ENCODE peak calls at places on chromosomes 3 and 15, in five cellular contexts. One of them, this sample, is unnamed.

GRCh38 chr3:111032677-111033076 is 38.9 kb upstream of the NECTIN3 start:
- DNase-seq in foreskin keratinocyte: no peak
- DNase-seq in body of pancreas: no peak
- DNase-seq in A549: no peak
- DNase-seq in esophagus squamous epithelium: no peak
- DNase-seq in this sample: no peak

GRCh38 chr3:105731686-105732085 is 137.1 kb downstream of the CBLB start:
- DNase-seq in foreskin keratinocyte: no peak
- DNase-seq in body of pancreas: no peak
- DNase-seq in A549: no peak
- DNase-seq in esophagus squamous epithelium: no peak
- DNase-seq in this sample: no peak

GRCh38 chr3:56862352-56863062 is 60.8 kb upstream of the ARHGEF3 start:
- DNase-seq in foreskin keratinocyte: peak; percentile 53
- DNase-seq in body of pancreas: no peak
- DNase-seq in A549: no peak
- DNase-seq in esophagus squamous epithelium: no peak
- DNase-seq in this sample: no peak

GRCh38 chr3:189974372-189974771 is 146.3 kb downstream of the P3H2 start:
- DNase-seq in foreskin keratinocyte: no peak
- DNase-seq in body of pancreas: no peak
- DNase-seq in A549: no peak
- DNase-seq in esophagus squamous epithelium: no peak
- DNase-seq in this sample: no peak

GRCh38 chr15:42037650-42038049 is 16.8 kb upstream of the PLA2G4E start:
- DNase-seq in foreskin keratinocyte: peak; percentile 62
- DNase-seq in body of pancreas: peak; percentile 72
- DNase-seq in A549: no peak
- DNase-seq in esophagus squamous epithelium: no peak
- DNase-seq in this sample: no peak

GRCh38 chr3:9786825-9787654 is 5.2 kb downstream of the TADA3 start:
- DNase-seq in foreskin keratinocyte: no peak
- DNase-seq in body of pancreas: no peak
- DNase-seq in A549: no peak
- DNase-seq in esophagus squamous epithelium: no peak
- DNase-seq in this sample: no peak

GRCh38 chr15:78341057-78341763 is 1.1 kb downstream of the CRABP1 start:
- DNase-seq in foreskin keratinocyte: peak; percentile 27
- DNase-seq in body of pancreas: no peak
- DNase-seq in A549: no peak
- DNase-seq in esophagus squamous epithelium: no peak
- DNase-seq in this sample: no peak

GRCh38 chr15:47184405-47185221 is 532.7 kb upstream of the SEMA6D start:
- DNase-seq in foreskin keratinocyte: peak; percentile 34
- DNase-seq in body of pancreas: no peak
- DNase-seq in A549: no peak
- DNase-seq in esophagus squamous epithelium: no peak
- DNase-seq in this sample: peak; percentile 33

GRCh38 chr3:63863150-63864007 is at the start of the genes ATXN7 and THOC7:
- DNase-seq in foreskin keratinocyte: peak; percentile 20
- DNase-seq in body of pancreas: peak; percentile 70
- DNase-seq in A549: peak; percentile 25
- DNase-seq in esophagus squamous epithelium: no peak
- DNase-seq in this sample: peak; percentile 82

GRCh38 chr3:191380001-191380400 is 49.7 kb upstream of the UTS2B start:
- DNase-seq in foreskin keratinocyte: no peak
- DNase-seq in body of pancreas: no peak
- DNase-seq in A549: no peak
- DNase-seq in esophagus squamous epithelium: no peak
- DNase-seq in this sample: no peak

GRCh38 chr3:105365536-105366301 is 990 bp upstream of the ALCAM start:
- DNase-seq in foreskin keratinocyte: peak; percentile 84
- DNase-seq in body of pancreas: peak; percentile 47
- DNase-seq in A549: peak; percentile 50
- DNase-seq in esophagus squamous epithelium: no peak
- DNase-seq in this sample: peak; percentile 15

GRCh38 chr3:95048564-95048963 is 985.7 kb downstream of the NSUN3 start:
- DNase-seq in foreskin keratinocyte: peak; percentile 6
- DNase-seq in body of pancreas: no peak
- DNase-seq in A549: no peak
- DNase-seq in esophagus squamous epithelium: no peak
- DNase-seq in this sample: no peak

GRCh38 chr15:101039461-101039860 is 120.3 kb downstream of the LRRK1 start:
- DNase-seq in foreskin keratinocyte: no peak
- DNase-seq in body of pancreas: no peak
- DNase-seq in A549: no peak
- DNase-seq in esophagus squamous epithelium: no peak
- DNase-seq in this sample: no peak

GRCh38 chr3:130857336-130858026 is 36.4 kb upstream of the ATP2C1 start:
- DNase-seq in foreskin keratinocyte: peak; percentile 53
- DNase-seq in body of pancreas: no peak
- DNase-seq in A549: no peak
- DNase-seq in esophagus squamous epithelium: no peak
- DNase-seq in this sample: no peak

GRCh38 chr3:15097889-15098288 is 1.1 kb downstream of the RBSN start:
- DNase-seq in foreskin keratinocyte: no peak
- DNase-seq in body of pancreas: no peak
- DNase-seq in A549: no peak
- DNase-seq in esophagus squamous epithelium: no peak
- DNase-seq in this sample: no peak

GRCh38 chr3:15102833-15103232 is 3.9 kb upstream of the RBSN start:
- DNase-seq in foreskin keratinocyte: peak; percentile 49
- DNase-seq in body of pancreas: no peak
- DNase-seq in A549: no peak
- DNase-seq in esophagus squamous epithelium: no peak
- DNase-seq in this sample: no peak

GRCh38 chr3:15098503-15099363 is at the start of gene RBSN:
- DNase-seq in foreskin keratinocyte: peak; percentile 88
- DNase-seq in body of pancreas: peak; percentile 94
- DNase-seq in A549: peak; percentile 83
- DNase-seq in esophagus squamous epithelium: peak; percentile 80
- DNase-seq in this sample: peak; percentile 90

GRCh38 chr3:15099364-15100098 is 583 bp upstream of the RBSN start:
- DNase-seq in foreskin keratinocyte: no peak
- DNase-seq in body of pancreas: peak; percentile 13
- DNase-seq in A549: no peak
- DNase-seq in esophagus squamous epithelium: no peak
- DNase-seq in this sample: no peak

DNA sequence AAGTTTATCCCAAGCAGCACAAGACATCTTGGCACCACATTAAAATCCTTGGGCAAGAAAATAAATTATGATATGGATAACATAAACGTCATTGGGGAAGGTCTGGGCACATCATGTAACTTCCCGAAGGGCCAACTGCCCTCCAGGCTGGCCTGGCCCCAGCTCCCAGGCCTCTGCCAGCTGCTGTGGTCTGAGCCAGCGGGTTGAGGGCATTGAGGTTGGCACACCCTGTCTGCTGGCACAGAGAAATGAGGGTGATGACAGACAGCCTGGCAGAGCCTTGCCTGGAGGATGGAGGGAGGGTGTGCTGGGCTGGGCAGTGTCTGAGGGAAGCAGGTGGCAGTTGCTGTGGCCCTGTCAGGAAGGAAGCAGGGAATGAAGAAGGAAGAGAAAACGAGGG is 3.3 kb upstream of the RBSN start:
- DNase-seq in foreskin keratinocyte: no peak
- DNase-seq in body of pancreas: peak; percentile 86
- DNase-seq in A549: no peak
- DNase-seq in esophagus squamous epithelium: no peak
- DNase-seq in this sample: peak; percentile 28
- H3K27ac ChIP-seq in foreskin keratinocyte: no peak overlapping the region
- H3K27ac ChIP-seq in body of pancreas: no peak overlapping the region
- H3K27ac ChIP-seq in A549: no peak overlapping the region
- H3K27ac ChIP-seq in esophagus squamous epithelium: peak overlapping the region; percentile 32
- H3K27ac ChIP-seq in this sample: no peak overlapping the region

DNA sequence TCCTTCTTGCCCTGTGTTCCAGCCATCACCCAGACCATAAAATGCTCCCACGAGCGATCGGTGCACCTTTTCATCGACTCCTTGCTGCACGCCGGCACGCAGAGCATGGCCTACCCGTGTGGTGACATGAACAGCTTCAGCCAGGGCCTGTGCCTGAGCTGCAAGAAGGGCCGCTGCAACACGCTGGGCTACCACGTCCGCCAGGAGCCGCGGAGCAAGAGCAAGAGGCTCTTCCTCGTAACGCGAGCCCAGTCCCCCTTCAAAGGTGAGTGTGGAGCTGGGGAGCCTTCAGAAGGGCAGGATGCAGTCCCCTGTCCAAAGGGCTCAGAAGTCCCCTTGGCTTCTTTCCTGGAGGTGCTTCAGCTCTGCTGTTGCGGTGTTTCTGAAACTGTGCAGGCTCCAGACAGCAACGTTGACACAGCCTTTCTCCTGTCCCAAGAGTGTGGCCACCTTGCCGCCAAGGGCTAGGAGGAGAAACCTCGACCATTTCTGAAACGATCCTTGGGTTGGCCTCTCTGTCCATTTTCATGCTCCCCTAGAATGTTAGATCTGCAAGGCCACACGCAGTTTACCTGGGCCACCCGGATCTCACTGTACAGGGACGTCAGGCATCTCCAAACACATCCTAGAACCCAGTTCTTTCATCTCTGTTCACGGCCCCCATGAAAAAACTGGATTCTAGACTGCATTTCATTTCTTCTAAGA is 116.7 kb downstream of the LIPC start:
- DNase-seq in foreskin keratinocyte: no peak
- DNase-seq in body of pancreas: no peak
- DNase-seq in A549: no peak
- DNase-seq in esophagus squamous epithelium: no peak
- DNase-seq in this sample: no peak
- H3K27ac ChIP-seq in foreskin keratinocyte: no peak overlapping the region
- H3K27ac ChIP-seq in body of pancreas: no peak overlapping the region
- H3K27ac ChIP-seq in A549: peak overlapping the region; percentile 95
- H3K27ac ChIP-seq in esophagus squamous epithelium: no peak overlapping the region
- H3K27ac ChIP-seq in this sample: no peak overlapping the region

GRCh38 chr3:120780977-120781376 is 38.4 kb downstream of the GTF2E1 start:
- DNase-seq in foreskin keratinocyte: peak; percentile 34
- DNase-seq in body of pancreas: no peak
- DNase-seq in A549: peak; percentile 31
- DNase-seq in esophagus squamous epithelium: no peak
- DNase-seq in this sample: no peak
- H3K27ac ChIP-seq in foreskin keratinocyte: no peak overlapping the region
- H3K27ac ChIP-seq in body of pancreas: no peak overlapping the region
- H3K27ac ChIP-seq in A549: peak overlapping the region; percentile 33
- H3K27ac ChIP-seq in esophagus squamous epithelium: no peak overlapping the region
- H3K27ac ChIP-seq in this sample: no peak overlapping the region

GRCh38 chr3:52220380-52221026 is 4.9 kb downstream of the TLR9 start:
- DNase-seq in foreskin keratinocyte: peak; percentile 47
- DNase-seq in body of pancreas: peak; percentile 81
- DNase-seq in A549: peak; percentile 76
- DNase-seq in esophagus squamous epithelium: no peak
- DNase-seq in this sample: peak; percentile 84
- H3K27ac ChIP-seq in foreskin keratinocyte: no peak overlapping the region
- H3K27ac ChIP-seq in body of pancreas: no peak overlapping the region
- H3K27ac ChIP-seq in A549: no peak overlapping the region
- H3K27ac ChIP-seq in esophagus squamous epithelium: no peak overlapping the region
- H3K27ac ChIP-seq in this sample: no peak overlapping the region

DNA sequence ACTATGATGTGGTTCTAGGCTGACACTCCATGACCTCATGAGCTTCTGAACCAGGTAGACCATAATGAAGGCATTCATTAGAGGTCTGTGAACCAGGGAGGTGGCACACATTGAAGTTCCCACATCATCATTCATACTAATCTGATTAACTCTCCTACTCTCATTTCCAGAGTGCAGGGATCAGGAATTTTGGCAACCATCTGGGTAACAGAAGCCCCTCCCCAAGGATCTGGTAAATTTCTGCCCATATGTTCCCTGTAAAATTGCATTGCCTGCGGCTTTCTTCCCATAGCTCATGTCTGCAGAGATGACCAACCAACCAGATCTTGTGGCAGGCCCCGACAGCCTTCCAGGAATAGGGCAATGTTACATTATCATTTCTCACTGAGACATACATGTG is 111.4 kb upstream of the CHL1 start:
- DNase-seq in foreskin keratinocyte: no peak
- DNase-seq in body of pancreas: no peak
- DNase-seq in A549: no peak
- DNase-seq in esophagus squamous epithelium: no peak
- DNase-seq in this sample: no peak
- H3K27ac ChIP-seq in foreskin keratinocyte: no peak overlapping the region
- H3K27ac ChIP-seq in body of pancreas: no peak overlapping the region
- H3K27ac ChIP-seq in A549: no peak overlapping the region
- H3K27ac ChIP-seq in esophagus squamous epithelium: no peak overlapping the region
- H3K27ac ChIP-seq in this sample: no peak overlapping the region

GRCh38 chr3:195224156-195224979 is 46.6 kb downstream of the XXYLT1 start:
- DNase-seq in foreskin keratinocyte: no peak
- DNase-seq in body of pancreas: no peak
- DNase-seq in A549: no peak
- DNase-seq in esophagus squamous epithelium: no peak
- DNase-seq in this sample: peak; percentile 13
- H3K27ac ChIP-seq in foreskin keratinocyte: no peak overlapping the region
- H3K27ac ChIP-seq in body of pancreas: no peak overlapping the region
- H3K27ac ChIP-seq in A549: no peak overlapping the region
- H3K27ac ChIP-seq in esophagus squamous epithelium: peak overlapping the region; percentile 65
- H3K27ac ChIP-seq in this sample: no peak overlapping the region

GRCh38 chr3:173284301-173284700 is 113.2 kb upstream of the NLGN1 start:
- DNase-seq in foreskin keratinocyte: no peak
- DNase-seq in body of pancreas: no peak
- DNase-seq in A549: no peak
- DNase-seq in esophagus squamous epithelium: no peak
- DNase-seq in this sample: no peak

GRCh38 chr3:173287361-173287760 is 110.2 kb upstream of the NLGN1 start:
- DNase-seq in foreskin keratinocyte: peak; percentile 2
- DNase-seq in body of pancreas: no peak
- DNase-seq in A549: no peak
- DNase-seq in esophagus squamous epithelium: no peak
- DNase-seq in this sample: no peak

DNA sequence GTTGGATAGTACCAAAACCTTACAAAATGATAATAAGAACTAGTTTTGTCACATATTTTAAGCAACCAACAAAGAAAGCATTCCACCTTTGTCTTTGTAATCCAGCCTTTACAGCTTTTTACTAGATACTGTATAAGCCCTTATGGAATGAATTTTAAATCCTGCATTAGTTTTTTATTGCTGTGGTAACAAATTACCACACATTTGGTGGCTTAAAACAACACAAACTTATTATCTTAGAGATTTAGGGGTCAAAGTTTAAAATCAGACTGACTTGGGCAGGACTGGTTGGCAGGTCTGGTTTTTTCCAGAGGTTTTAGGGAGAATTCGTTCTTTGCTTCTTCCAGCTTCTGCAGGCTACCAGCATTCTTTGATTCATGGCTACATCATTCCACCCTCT is 108.5 kb upstream of the NLGN1 start:
- DNase-seq in foreskin keratinocyte: no peak
- DNase-seq in body of pancreas: no peak
- DNase-seq in A549: no peak
- DNase-seq in esophagus squamous epithelium: no peak
- DNase-seq in this sample: no peak
- H3K27ac ChIP-seq in foreskin keratinocyte: no peak overlapping the region
- H3K27ac ChIP-seq in body of pancreas: no peak overlapping the region
- H3K27ac ChIP-seq in A549: no peak overlapping the region
- H3K27ac ChIP-seq in esophagus squamous epithelium: no peak overlapping the region
- H3K27ac ChIP-seq in this sample: no peak overlapping the region